ENCODE peak calls at places on chromosomes 4 and X, in five cellular contexts. G, U, K, N and E are unnamed samples.

GRCh38 chr4:8316251-8316771 is 46.8 kb downstream of the HTRA3 start:
- DNase-seq in N (no peak), G (no peak), K (no peak), U (peak), E (no peak)

GRCh38 chrX:68671221-68671620 is 23.8 kb downstream of the STARD8 start:
- DNase-seq in N (no peak), U (no peak), G (no peak), K (no peak), E (no peak)

GRCh38 chrX:68261060-68261672 is 172.1 kb downstream of the OPHN1 start:
- DNase-seq in K (no peak), U (no peak), N (no peak), G (no peak), E (no peak)

GRCh38 chr4:26356067-26356466 is 35.3 kb downstream of the RBPJ start:
- DNase-seq in G (no peak), K (no peak), U (no peak), N (no peak), E (no peak)

GRCh38 chrX:139203681-139204575 is 326.6 kb upstream of the F9 start:
- DNase-seq in N (no peak), K (peak), G (no peak), U (no peak), E (no peak)

GRCh38 chr4:87337361-87337760 is 14.7 kb upstream of the HSD17B13 start:
- DNase-seq in K (no peak), N (no peak), G (no peak), U (no peak), E (no peak)

GRCh38 chr4:52824603-52825310 is 37.4 kb upstream of the RASL11B start:
- DNase-seq in G (no peak), U (no peak), N (no peak), K (no peak), E (no peak)

GRCh38 chrX:119757979-119758681 is at the start of gene SOWAHD:
- DNase-seq in G (peak), K (peak), N (peak), U (peak), E (peak)

GRCh38 chr4:140330311-140330900 is 43.0 kb upstream of the SCOC start:
- DNase-seq in N (no peak), K (no peak), U (no peak), G (no peak), E (no peak)

GRCh38 chr4:89894654-89895652 is at the start of gene MMRN1:
- DNase-seq in N (no peak), K (peak), U (no peak), G (no peak), E (no peak)

GRCh38 chr4:105102026-105102425 is 44.6 kb upstream of the TET2 start:
- DNase-seq in G (no peak), N (no peak), K (no peak), U (no peak), E (no peak)

GRCh38 chrX:10077425-10078188 is 79.2 kb upstream of the CLCN4 start:
- DNase-seq in N (no peak), U (no peak), K (no peak), G (no peak), E (no peak)

GRCh38 chr4:91427171-91427570 is 876.6 kb upstream of the GRID2 start:
- DNase-seq in U (no peak), G (no peak), K (no peak), N (no peak), E (no peak)

GRCh38 chr4:159594576-159594975 is 491.7 kb downstream of the RAPGEF2 start:
- DNase-seq in U (no peak), K (no peak), G (no peak), N (no peak), E (no peak)